ENCODE peak calls at places on chromosome 7, in six cellular contexts. One of them, this sample, is unnamed.

GRCh38 chr7:78296036-78296435 is 497.5 kb downstream of the PHTF2 start:
- DNase-seq in H1: no peak
- DNase-seq in breast epithelium: no peak
- DNase-seq in SK-N-SH: no peak
- DNase-seq in HepG2: no peak
- DNase-seq in GM23338: no peak
- DNase-seq in this sample: no peak

GRCh38 chr7:25249772-25250171 is 21.5 kb upstream of the NPVF start:
- DNase-seq in GM23338: no peak
- DNase-seq in breast epithelium: no peak
- DNase-seq in H1: no peak
- DNase-seq in HepG2: peak
- DNase-seq in SK-N-SH: no peak
- DNase-seq in this sample: no peak

GRCh38 chr7:118389629-118390028 is 165.1 kb downstream of the ANKRD7 start:
- DNase-seq in breast epithelium: no peak
- DNase-seq in GM23338: no peak
- DNase-seq in SK-N-SH: no peak
- DNase-seq in HepG2: no peak
- DNase-seq in H1: no peak
- DNase-seq in this sample: no peak

GRCh38 chr7:87599336-87599735 is 1.3 kb downstream of the ABCB1 start:
- DNase-seq in SK-N-SH: peak
- DNase-seq in HepG2: peak
- DNase-seq in GM23338: no peak
- DNase-seq in breast epithelium: no peak
- DNase-seq in H1: no peak
- DNase-seq in this sample: no peak

GRCh38 chr7:83947260-83947659 is 247.3 kb downstream of the SEMA3A start:
- DNase-seq in HepG2: peak
- DNase-seq in breast epithelium: no peak
- DNase-seq in GM23338: peak
- DNase-seq in SK-N-SH: peak
- DNase-seq in H1: no peak
- DNase-seq in this sample: no peak

GRCh38 chr7:132178393-132178765 is 397.9 kb downstream of the PLXNA4 start:
- DNase-seq in H1: no peak
- DNase-seq in SK-N-SH: no peak
- DNase-seq in GM23338: no peak
- DNase-seq in breast epithelium: no peak
- DNase-seq in HepG2: no peak
- DNase-seq in this sample: no peak

GRCh38 chr7:93902777-93903423 is 3.5 kb upstream of the GNGT1 start:
- DNase-seq in SK-N-SH: peak
- DNase-seq in H1: peak
- DNase-seq in HepG2: peak
- DNase-seq in GM23338: peak
- DNase-seq in breast epithelium: no peak
- DNase-seq in this sample: no peak

GRCh38 chr7:105788816-105789349 is 87.5 kb downstream of the ATXN7L1 start:
- DNase-seq in breast epithelium: no peak
- DNase-seq in H1: no peak
- DNase-seq in GM23338: peak
- DNase-seq in SK-N-SH: no peak
- DNase-seq in HepG2: no peak
- DNase-seq in this sample: no peak

GRCh38 chr7:127107601-127108007 is 145.1 kb downstream of the GRM8 start:
- DNase-seq in HepG2: peak
- DNase-seq in H1: peak
- DNase-seq in SK-N-SH: peak
- DNase-seq in GM23338: peak
- DNase-seq in breast epithelium: no peak
- DNase-seq in this sample: peak

GRCh38 chr7:155280446-155281410 is 16.9 kb upstream of the INSIG1 start:
- DNase-seq in GM23338: no peak
- DNase-seq in H1: no peak
- DNase-seq in SK-N-SH: no peak
- DNase-seq in breast epithelium: no peak
- DNase-seq in HepG2: no peak
- DNase-seq in this sample: no peak

GRCh38 chr7:159015081-159015893 is 129.4 kb downstream of the VIPR2 start:
- DNase-seq in breast epithelium: peak
- DNase-seq in H1: no peak
- DNase-seq in HepG2: no peak
- DNase-seq in GM23338: peak
- DNase-seq in SK-N-SH: no peak
- DNase-seq in this sample: no peak

GRCh38 chr7:76217942-76218566 is 16.4 kb downstream of the SRRM3 start:
- DNase-seq in H1: no peak
- DNase-seq in HepG2: no peak
- DNase-seq in breast epithelium: no peak
- DNase-seq in SK-N-SH: no peak
- DNase-seq in GM23338: no peak
- DNase-seq in this sample: no peak

GRCh38 chr7:13312327-13312726 is 624.9 kb downstream of the ARL4A start:
- DNase-seq in HepG2: no peak
- DNase-seq in SK-N-SH: no peak
- DNase-seq in GM23338: peak
- DNase-seq in H1: peak
- DNase-seq in breast epithelium: no peak
- DNase-seq in this sample: no peak

GRCh38 chr7:31175672-31176071 is 123.6 kb downstream of the ADCYAP1R1 start:
- DNase-seq in HepG2: peak
- DNase-seq in GM23338: peak
- DNase-seq in SK-N-SH: no peak
- DNase-seq in breast epithelium: no peak
- DNase-seq in H1: no peak
- DNase-seq in this sample: no peak

GRCh38 chr7:50595538-50596102 is 30.4 kb upstream of the DDC start:
- DNase-seq in H1: no peak
- DNase-seq in breast epithelium: no peak
- DNase-seq in HepG2: peak
- DNase-seq in SK-N-SH: peak
- DNase-seq in GM23338: peak
- DNase-seq in this sample: no peak

GRCh38 chr7:139855498-139856270 is 26.6 kb downstream of the TBXAS1 start:
- DNase-seq in HepG2: no peak
- DNase-seq in SK-N-SH: no peak
- DNase-seq in breast epithelium: no peak
- DNase-seq in GM23338: no peak
- DNase-seq in H1: peak
- DNase-seq in this sample: no peak

GRCh38 chr7:30169585-30169978 is 34.8 kb downstream of the MTURN start:
- DNase-seq in breast epithelium: no peak
- DNase-seq in SK-N-SH: no peak
- DNase-seq in GM23338: no peak
- DNase-seq in HepG2: no peak
- DNase-seq in H1: no peak
- DNase-seq in this sample: no peak

GRCh38 chr7:108348913-108349312 is 107.3 kb downstream of the NRCAM start:
- DNase-seq in breast epithelium: no peak
- DNase-seq in HepG2: no peak
- DNase-seq in GM23338: no peak
- DNase-seq in H1: no peak
- DNase-seq in SK-N-SH: no peak
- DNase-seq in this sample: no peak

GRCh38 chr7:24617957-24618616 is 44.8 kb downstream of the PALS2 start:
- DNase-seq in H1: no peak
- DNase-seq in SK-N-SH: no peak
- DNase-seq in HepG2: no peak
- DNase-seq in GM23338: no peak
- DNase-seq in breast epithelium: no peak
- DNase-seq in this sample: no peak

GRCh38 chr7:83001362-83002040 is 161.2 kb downstream of the PCLO start:
- DNase-seq in GM23338: no peak
- DNase-seq in HepG2: no peak
- DNase-seq in breast epithelium: no peak
- DNase-seq in SK-N-SH: no peak
- DNase-seq in H1: no peak
- DNase-seq in this sample: no peak

GRCh38 chr7:95972554-95972953 is 200.2 kb downstream of the DYNC1I1 start:
- DNase-seq in GM23338: no peak
- DNase-seq in H1: no peak
- DNase-seq in breast epithelium: no peak
- DNase-seq in SK-N-SH: no peak
- DNase-seq in HepG2: no peak
- DNase-seq in this sample: no peak

GRCh38 chr7:68313806-68314205 is 1284.5 kb upstream of the AUTS2 start:
- DNase-seq in H1: no peak
- DNase-seq in GM23338: no peak
- DNase-seq in breast epithelium: no peak
- DNase-seq in HepG2: no peak
- DNase-seq in SK-N-SH: no peak
- DNase-seq in this sample: no peak

GRCh38 chr7:158613481-158613880 is 25.9 kb upstream of the PTPRN2 start:
- DNase-seq in GM23338: no peak
- DNase-seq in SK-N-SH: no peak
- DNase-seq in breast epithelium: no peak
- DNase-seq in H1: no peak
- DNase-seq in HepG2: no peak
- DNase-seq in this sample: peak

GRCh38 chr7:56046728-56047445 is 4.4 kb downstream of the PSPH start:
- DNase-seq in GM23338: no peak
- DNase-seq in HepG2: peak
- DNase-seq in SK-N-SH: no peak
- DNase-seq in H1: no peak
- DNase-seq in breast epithelium: no peak
- DNase-seq in this sample: no peak

GRCh38 chr7:6558837-6559236 is 7.6 kb upstream of the GRID2IP start:
- DNase-seq in breast epithelium: no peak
- DNase-seq in GM23338: peak
- DNase-seq in SK-N-SH: peak
- DNase-seq in HepG2: peak
- DNase-seq in H1: no peak
- DNase-seq in this sample: no peak

GRCh38 chr7:46133076-46133475 is 212.0 kb upstream of the IGFBP3 start:
- DNase-seq in SK-N-SH: no peak
- DNase-seq in H1: no peak
- DNase-seq in HepG2: no peak
- DNase-seq in breast epithelium: no peak
- DNase-seq in GM23338: no peak
- DNase-seq in this sample: no peak

GRCh38 chr7:47493971-47494370 is 87.9 kb downstream of the TNS3 start:
- DNase-seq in HepG2: no peak
- DNase-seq in H1: no peak
- DNase-seq in SK-N-SH: no peak
- DNase-seq in GM23338: no peak
- DNase-seq in breast epithelium: no peak
- DNase-seq in this sample: no peak

GRCh38 chr7:47413526-47414341 is 168.2 kb downstream of the TNS3 start:
- DNase-seq in HepG2: no peak
- DNase-seq in H1: no peak
- DNase-seq in GM23338: no peak
- DNase-seq in breast epithelium: no peak
- DNase-seq in SK-N-SH: no peak
- DNase-seq in this sample: no peak

GRCh38 chr7:107133396-107133795 is 35.4 kb upstream of the HBP1 start:
- DNase-seq in SK-N-SH: no peak
- DNase-seq in HepG2: no peak
- DNase-seq in GM23338: no peak
- DNase-seq in breast epithelium: no peak
- DNase-seq in H1: no peak
- DNase-seq in this sample: no peak

GRCh38 chr7:69067397-69067796 is 530.9 kb upstream of the AUTS2 start:
- DNase-seq in breast epithelium: no peak
- DNase-seq in SK-N-SH: no peak
- DNase-seq in HepG2: no peak
- DNase-seq in H1: peak
- DNase-seq in GM23338: peak
- DNase-seq in this sample: no peak

GRCh38 chr7:97022451-97023306 is 2.0 kb downstream of the DLX5 start:
- DNase-seq in H1: peak
- DNase-seq in breast epithelium: no peak
- DNase-seq in GM23338: peak
- DNase-seq in HepG2: no peak
- DNase-seq in SK-N-SH: peak
- DNase-seq in this sample: no peak

GRCh38 chr7:96131525-96131924 is 190.4 kb downstream of the SLC25A13 start:
- DNase-seq in breast epithelium: peak
- DNase-seq in SK-N-SH: no peak
- DNase-seq in GM23338: peak
- DNase-seq in HepG2: no peak
- DNase-seq in H1: no peak
- DNase-seq in this sample: no peak

GRCh38 chr7:39509912-39510311 is 56.3 kb upstream of the YAE1 start:
- DNase-seq in H1: no peak
- DNase-seq in HepG2: no peak
- DNase-seq in breast epithelium: no peak
- DNase-seq in GM23338: no peak
- DNase-seq in SK-N-SH: no peak
- DNase-seq in this sample: no peak

GRCh38 chr7:26959290-26959689 is 94.9 kb upstream of the SKAP2 start:
- DNase-seq in GM23338: no peak
- DNase-seq in HepG2: no peak
- DNase-seq in breast epithelium: no peak
- DNase-seq in SK-N-SH: no peak
- DNase-seq in H1: no peak
- DNase-seq in this sample: no peak
- H3K27ac ChIP-seq in GM23338: no peak
- H3K27ac ChIP-seq in HepG2: no peak
- H3K27ac ChIP-seq in breast epithelium: no peak
- H3K27ac ChIP-seq in SK-N-SH: no peak
- H3K27ac ChIP-seq in H1: no peak
- H3K27ac ChIP-seq in this sample: no peak

GRCh38 chr7:1523208-1523607 is 7.3 kb upstream of the MAFK start:
- DNase-seq in HepG2: no peak
- DNase-seq in H1: peak
- DNase-seq in GM23338: peak
- DNase-seq in breast epithelium: no peak
- DNase-seq in SK-N-SH: no peak
- DNase-seq in this sample: no peak
- TF ChIP-seq POLR2AphosphoS5 in HepG2: no peak
- TF ChIP-seq POLR2AphosphoS5 in H1: no peak
- TF ChIP-seq POLR2AphosphoS5 in GM23338: no peak
- TF ChIP-seq POLR2AphosphoS5 in breast epithelium: no peak
- TF ChIP-seq POLR2AphosphoS5 in SK-N-SH: no peak
- TF ChIP-seq POLR2AphosphoS5 in this sample: no peak

GRCh38 chr7:157348548-157348947 is 11.7 kb downstream of the DNAJB6 start:
- DNase-seq in breast epithelium: no peak
- DNase-seq in HepG2: no peak
- DNase-seq in GM23338: no peak
- DNase-seq in H1: no peak
- DNase-seq in SK-N-SH: no peak
- DNase-seq in this sample: no peak

GRCh38 chr7:157352506-157352905 is 15.7 kb downstream of the DNAJB6 start:
- DNase-seq in HepG2: no peak
- DNase-seq in GM23338: no peak
- DNase-seq in H1: no peak
- DNase-seq in SK-N-SH: no peak
- DNase-seq in breast epithelium: no peak
- DNase-seq in this sample: no peak

GRCh38 chr7:157347217-157347904 is 10.6 kb downstream of the DNAJB6 start:
- DNase-seq in SK-N-SH: no peak
- DNase-seq in GM23338: no peak
- DNase-seq in HepG2: no peak
- DNase-seq in H1: no peak
- DNase-seq in breast epithelium: peak
- DNase-seq in this sample: no peak
- H3K4me3 ChIP-seq in SK-N-SH: no peak
- H3K4me3 ChIP-seq in GM23338: peak
- H3K4me3 ChIP-seq in HepG2: no peak
- H3K4me3 ChIP-seq in H1: no peak
- H3K4me3 ChIP-seq in breast epithelium: peak
- H3K4me3 ChIP-seq in this sample: no peak

GRCh38 chr7:102012941-102013461 is 195.6 kb downstream of the CUX1 start:
- DNase-seq in H1: no peak
- DNase-seq in HepG2: peak
- DNase-seq in GM23338: no peak
- DNase-seq in SK-N-SH: no peak
- DNase-seq in breast epithelium: no peak
- DNase-seq in this sample: no peak
- H3K27ac ChIP-seq in H1: no peak
- H3K27ac ChIP-seq in HepG2: peak
- H3K27ac ChIP-seq in GM23338: peak
- H3K27ac ChIP-seq in SK-N-SH: no peak
- H3K27ac ChIP-seq in breast epithelium: no peak
- H3K27ac ChIP-seq in this sample: no peak